ENCODE peak calls at places on chromosomes 6 and 20, in six cellular contexts. One of them, this sample, is unnamed.

GRCh38 chr6:41451039-41451438 is 95.1 kb upstream of the FOXP4 start:
- DNase-seq in neuronal stem cell: no peak
- DNase-seq in aorta: no peak
- DNase-seq in activated CD4-positive, CD25-positive, alpha-beta regulatory T cell: no peak
- DNase-seq in lower leg skin: no peak
- DNase-seq in fibroblast of the aortic adventitia: no peak
- DNase-seq in this sample: no peak

GRCh38 chr20:7195704-7196103 is 428.2 kb downstream of the BMP2 start:
- DNase-seq in lower leg skin: no peak
- DNase-seq in activated CD4-positive, CD25-positive, alpha-beta regulatory T cell: no peak
- DNase-seq in neuronal stem cell: no peak
- DNase-seq in aorta: no peak
- DNase-seq in fibroblast of the aortic adventitia: peak
- DNase-seq in this sample: no peak

GRCh38 chr6:53669592-53669991 is 4.0 kb upstream of the KLHL31 start:
- DNase-seq in lower leg skin: no peak
- DNase-seq in aorta: no peak
- DNase-seq in neuronal stem cell: no peak
- DNase-seq in activated CD4-positive, CD25-positive, alpha-beta regulatory T cell: no peak
- DNase-seq in fibroblast of the aortic adventitia: no peak
- DNase-seq in this sample: no peak

GRCh38 chr6:133548409-133548808 is 307.3 kb downstream of the EYA4 start:
- DNase-seq in aorta: no peak
- DNase-seq in lower leg skin: no peak
- DNase-seq in fibroblast of the aortic adventitia: peak
- DNase-seq in activated CD4-positive, CD25-positive, alpha-beta regulatory T cell: no peak
- DNase-seq in neuronal stem cell: no peak
- DNase-seq in this sample: no peak

GRCh38 chr6:17015144-17015543 is 86.7 kb upstream of the STMND1 start:
- DNase-seq in aorta: no peak
- DNase-seq in neuronal stem cell: no peak
- DNase-seq in activated CD4-positive, CD25-positive, alpha-beta regulatory T cell: no peak
- DNase-seq in fibroblast of the aortic adventitia: peak
- DNase-seq in lower leg skin: no peak
- DNase-seq in this sample: no peak

GRCh38 chr6:6752129-6752528 is 163.6 kb downstream of the LY86 start:
- DNase-seq in aorta: no peak
- DNase-seq in activated CD4-positive, CD25-positive, alpha-beta regulatory T cell: no peak
- DNase-seq in fibroblast of the aortic adventitia: peak
- DNase-seq in neuronal stem cell: no peak
- DNase-seq in lower leg skin: no peak
- DNase-seq in this sample: no peak

GRCh38 chr20:46365483-46366215 is 40.8 kb downstream of the ELMO2 start:
- DNase-seq in activated CD4-positive, CD25-positive, alpha-beta regulatory T cell: no peak
- DNase-seq in lower leg skin: no peak
- DNase-seq in fibroblast of the aortic adventitia: no peak
- DNase-seq in neuronal stem cell: no peak
- DNase-seq in aorta: no peak
- DNase-seq in this sample: no peak

GRCh38 chr6:12418946-12419345 is 128.8 kb downstream of the EDN1 start:
- DNase-seq in lower leg skin: no peak
- DNase-seq in aorta: no peak
- DNase-seq in activated CD4-positive, CD25-positive, alpha-beta regulatory T cell: no peak
- DNase-seq in neuronal stem cell: no peak
- DNase-seq in fibroblast of the aortic adventitia: no peak
- DNase-seq in this sample: no peak

GRCh38 chr6:20918868-20919267 is 384.6 kb downstream of the CDKAL1 start:
- DNase-seq in activated CD4-positive, CD25-positive, alpha-beta regulatory T cell: no peak
- DNase-seq in fibroblast of the aortic adventitia: no peak
- DNase-seq in lower leg skin: no peak
- DNase-seq in aorta: no peak
- DNase-seq in neuronal stem cell: no peak
- DNase-seq in this sample: no peak

GRCh38 chr6:30615958-30616810 is 859 bp downstream of the PPP1R10 start:
- DNase-seq in neuronal stem cell: peak
- DNase-seq in aorta: no peak
- DNase-seq in lower leg skin: peak
- DNase-seq in fibroblast of the aortic adventitia: peak
- DNase-seq in activated CD4-positive, CD25-positive, alpha-beta regulatory T cell: no peak
- DNase-seq in this sample: no peak

GRCh38 chr6:10658910-10659696 is 35.3 kb downstream of the C6orf52 start:
- DNase-seq in aorta: no peak
- DNase-seq in activated CD4-positive, CD25-positive, alpha-beta regulatory T cell: no peak
- DNase-seq in lower leg skin: no peak
- DNase-seq in fibroblast of the aortic adventitia: no peak
- DNase-seq in neuronal stem cell: no peak
- DNase-seq in this sample: no peak

GRCh38 chr6:137781639-137782038 is 85.4 kb upstream of the TNFAIP3 start:
- DNase-seq in fibroblast of the aortic adventitia: no peak
- DNase-seq in aorta: no peak
- DNase-seq in activated CD4-positive, CD25-positive, alpha-beta regulatory T cell: no peak
- DNase-seq in lower leg skin: no peak
- DNase-seq in neuronal stem cell: no peak
- DNase-seq in this sample: no peak

GRCh38 chr6:159788757-159789376 is 535 bp downstream of the TCP1 start:
- DNase-seq in aorta: peak
- DNase-seq in lower leg skin: peak
- DNase-seq in activated CD4-positive, CD25-positive, alpha-beta regulatory T cell: no peak
- DNase-seq in fibroblast of the aortic adventitia: peak
- DNase-seq in neuronal stem cell: no peak
- DNase-seq in this sample: no peak

GRCh38 chr20:58721951-58722371 is 29.4 kb downstream of the NPEPL1 start:
- DNase-seq in lower leg skin: peak
- DNase-seq in aorta: peak
- DNase-seq in activated CD4-positive, CD25-positive, alpha-beta regulatory T cell: no peak
- DNase-seq in neuronal stem cell: no peak
- DNase-seq in fibroblast of the aortic adventitia: no peak
- DNase-seq in this sample: peak

GRCh38 chr6:12504325-12504966 is 212.1 kb upstream of the PHACTR1 start:
- DNase-seq in fibroblast of the aortic adventitia: no peak
- DNase-seq in lower leg skin: no peak
- DNase-seq in neuronal stem cell: no peak
- DNase-seq in aorta: no peak
- DNase-seq in activated CD4-positive, CD25-positive, alpha-beta regulatory T cell: no peak
- DNase-seq in this sample: no peak

GRCh38 chr6:1285589-1286340 is 26.1 kb upstream of the FOXQ1 start:
- DNase-seq in neuronal stem cell: no peak
- DNase-seq in fibroblast of the aortic adventitia: peak
- DNase-seq in lower leg skin: no peak
- DNase-seq in activated CD4-positive, CD25-positive, alpha-beta regulatory T cell: no peak
- DNase-seq in aorta: no peak
- DNase-seq in this sample: peak

GRCh38 chr6:102485480-102485879 is 1092.0 kb downstream of the GRIK2 start:
- DNase-seq in aorta: no peak
- DNase-seq in fibroblast of the aortic adventitia: no peak
- DNase-seq in neuronal stem cell: no peak
- DNase-seq in lower leg skin: no peak
- DNase-seq in activated CD4-positive, CD25-positive, alpha-beta regulatory T cell: no peak
- DNase-seq in this sample: no peak

GRCh38 chr6:160256445-160256844 is 2.2 kb downstream of the SLC22A2 start:
- DNase-seq in fibroblast of the aortic adventitia: no peak
- DNase-seq in aorta: no peak
- DNase-seq in lower leg skin: no peak
- DNase-seq in activated CD4-positive, CD25-positive, alpha-beta regulatory T cell: no peak
- DNase-seq in neuronal stem cell: no peak
- DNase-seq in this sample: no peak

GRCh38 chr20:13822459-13822858 is 37.6 kb downstream of the NDUFAF5 start:
- DNase-seq in lower leg skin: no peak
- DNase-seq in aorta: no peak
- DNase-seq in fibroblast of the aortic adventitia: no peak
- DNase-seq in activated CD4-positive, CD25-positive, alpha-beta regulatory T cell: no peak
- DNase-seq in neuronal stem cell: no peak
- DNase-seq in this sample: no peak

GRCh38 chr6:38570750-38571149 is 69.0 kb downstream of the BTBD9 start:
- DNase-seq in fibroblast of the aortic adventitia: peak
- DNase-seq in activated CD4-positive, CD25-positive, alpha-beta regulatory T cell: no peak
- DNase-seq in aorta: no peak
- DNase-seq in lower leg skin: no peak
- DNase-seq in neuronal stem cell: no peak
- DNase-seq in this sample: no peak

GRCh38 chr6:52587001-52587400 is 10.1 kb upstream of the TRAM2 start:
- DNase-seq in neuronal stem cell: no peak
- DNase-seq in aorta: no peak
- DNase-seq in fibroblast of the aortic adventitia: no peak
- DNase-seq in lower leg skin: no peak
- DNase-seq in activated CD4-positive, CD25-positive, alpha-beta regulatory T cell: no peak
- DNase-seq in this sample: no peak

GRCh38 chr6:117270121-117270959 is 5.0 kb downstream of the VGLL2 start:
- DNase-seq in neuronal stem cell: no peak
- DNase-seq in lower leg skin: no peak
- DNase-seq in activated CD4-positive, CD25-positive, alpha-beta regulatory T cell: no peak
- DNase-seq in fibroblast of the aortic adventitia: no peak
- DNase-seq in aorta: peak
- DNase-seq in this sample: no peak

GRCh38 chr6:8589941-8590676 is 154.8 kb upstream of the SLC35B3 start:
- DNase-seq in activated CD4-positive, CD25-positive, alpha-beta regulatory T cell: no peak
- DNase-seq in neuronal stem cell: no peak
- DNase-seq in fibroblast of the aortic adventitia: no peak
- DNase-seq in aorta: no peak
- DNase-seq in lower leg skin: no peak
- DNase-seq in this sample: no peak

GRCh38 chr20:53934421-53935352 is 135.7 kb downstream of the BCAS1 start:
- DNase-seq in fibroblast of the aortic adventitia: peak
- DNase-seq in activated CD4-positive, CD25-positive, alpha-beta regulatory T cell: no peak
- DNase-seq in aorta: no peak
- DNase-seq in neuronal stem cell: no peak
- DNase-seq in lower leg skin: no peak
- DNase-seq in this sample: no peak

GRCh38 chr6:96626749-96627353 is 63.9 kb downstream of the FHL5 start:
- DNase-seq in activated CD4-positive, CD25-positive, alpha-beta regulatory T cell: no peak
- DNase-seq in fibroblast of the aortic adventitia: peak
- DNase-seq in neuronal stem cell: no peak
- DNase-seq in lower leg skin: no peak
- DNase-seq in aorta: no peak
- DNase-seq in this sample: no peak

This sample was measured in vagina.